ENCODE peak calls at places on chromosomes 1 and 21, in nine cellular contexts. Z, I, G, C, R, L, F, W and Q are unnamed samples.

GRCh38 chr1:179818743-179819173 is 58.8 kb downstream of the TOR1AIP2 start:
- DNase-seq in Z (no peak), I (peak; percentile 30), G (no peak), C (peak; percentile 71), R (no peak), L (peak; percentile 38), F (no peak), W (no peak), Q (no peak)

GRCh38 chr1:75797273-75797588 is 549 bp downstream of the MSH4 start:
- DNase-seq in Z (no peak), I (no peak), G (no peak), C (no peak), R (peak; percentile 26), L (no peak), F (no peak), W (no peak), Q (no peak)

GRCh38 chr1:50106095-50106761 is 2.5 kb upstream of the ELAVL4 start:
- DNase-seq in Z (no peak), I (no peak), G (no peak), C (no peak), R (no peak), L (no peak), F (no peak), W (no peak), Q (no peak)

GRCh38 chr21:43906585-43907370 is 41.8 kb downstream of the AGPAT3 start:
- DNase-seq in Z (no peak), I (no peak), G (no peak), C (peak; percentile 55), R (no peak), L (no peak), F (no peak), W (no peak), Q (no peak)

GRCh38 chr1:235275223-235275622 is 52.8 kb downstream of the ARID4B start:
- DNase-seq in Z (no peak), I (no peak), G (no peak), C (no peak), R (no peak), L (no peak), F (no peak), W (no peak), Q (no peak)

GRCh38 chr1:203153051-203153988 is 22.3 kb downstream of the MYBPH start:
- DNase-seq in Z (peak; percentile 29), I (no peak), G (no peak), C (peak; percentile 40), R (peak; percentile 93), L (peak; percentile 26), F (no peak), W (no peak), Q (no peak)

GRCh38 chr1:160855181-160855981 is 7.3 kb downstream of the CD244 start:
- DNase-seq in Z (no peak), I (no peak), G (no peak), C (no peak), R (no peak), L (no peak), F (no peak), W (no peak), Q (no peak)

GRCh38 chr1:67939176-67939751 is 106.0 kb upstream of the GNG12 start:
- DNase-seq in Z (no peak), I (no peak), G (no peak), C (no peak), R (no peak), L (no peak), F (no peak), W (no peak), Q (no peak)

GRCh38 chr1:223276029-223276428 is 87.9 kb downstream of the SUSD4 start:
- DNase-seq in Z (no peak), I (no peak), G (no peak), C (no peak), R (no peak), L (no peak), F (no peak), W (no peak), Q (no peak)

GRCh38 chr1:112703706-112704105 is 3.2 kb downstream of the RHOC start:
- DNase-seq in Z (no peak), I (no peak), G (no peak), C (peak; percentile 21), R (no peak), L (no peak), F (no peak), W (no peak), Q (no peak)
- H3K9ac ChIP-seq in Z (no peak overlapping the region), I (no peak overlapping the region), G (no peak overlapping the region), C (no peak overlapping the region), R (no peak overlapping the region), L (peak overlapping the region; percentile 95), F (no peak overlapping the region), W (no peak overlapping the region), Q (peak overlapping the region; percentile 97)

GRCh38 chr1:12344611-12345299 is 114.9 kb downstream of the VPS13D start:
- DNase-seq in Z (no peak), I (no peak), G (no peak), C (no peak), R (no peak), L (no peak), F (no peak), W (no peak), Q (no peak)
- H3K9ac ChIP-seq in Z (peak overlapping the region; percentile 15), I (no peak overlapping the region), G (peak overlapping the region; percentile 81), C (no peak overlapping the region), R (no peak overlapping the region), L (no peak overlapping the region), F (no peak overlapping the region), W (no peak overlapping the region), Q (no peak overlapping the region)

GRCh38 chr1:114504023-114504422 is 7.0 kb downstream of the TRIM33 start:
- DNase-seq in Z (no peak), I (no peak), G (no peak), C (no peak), R (no peak), L (no peak), F (no peak), W (no peak), Q (no peak)
- H3K9ac ChIP-seq in Z (no peak overlapping the region), I (no peak overlapping the region), G (no peak overlapping the region), C (no peak overlapping the region), R (no peak overlapping the region), L (no peak overlapping the region), F (no peak overlapping the region), W (no peak overlapping the region), Q (no peak overlapping the region)

GRCh38 chr1:38025233-38025632 is 12.7 kb downstream of the UTP11 start:
- DNase-seq in Z (no peak), I (no peak), G (no peak), C (no peak), R (no peak), L (no peak), F (no peak), W (no peak), Q (no peak)
- H3K9ac ChIP-seq in Z (no peak overlapping the region), I (no peak overlapping the region), G (no peak overlapping the region), C (no peak overlapping the region), R (no peak overlapping the region), L (no peak overlapping the region), F (no peak overlapping the region), W (no peak overlapping the region), Q (no peak overlapping the region)

DNA sequence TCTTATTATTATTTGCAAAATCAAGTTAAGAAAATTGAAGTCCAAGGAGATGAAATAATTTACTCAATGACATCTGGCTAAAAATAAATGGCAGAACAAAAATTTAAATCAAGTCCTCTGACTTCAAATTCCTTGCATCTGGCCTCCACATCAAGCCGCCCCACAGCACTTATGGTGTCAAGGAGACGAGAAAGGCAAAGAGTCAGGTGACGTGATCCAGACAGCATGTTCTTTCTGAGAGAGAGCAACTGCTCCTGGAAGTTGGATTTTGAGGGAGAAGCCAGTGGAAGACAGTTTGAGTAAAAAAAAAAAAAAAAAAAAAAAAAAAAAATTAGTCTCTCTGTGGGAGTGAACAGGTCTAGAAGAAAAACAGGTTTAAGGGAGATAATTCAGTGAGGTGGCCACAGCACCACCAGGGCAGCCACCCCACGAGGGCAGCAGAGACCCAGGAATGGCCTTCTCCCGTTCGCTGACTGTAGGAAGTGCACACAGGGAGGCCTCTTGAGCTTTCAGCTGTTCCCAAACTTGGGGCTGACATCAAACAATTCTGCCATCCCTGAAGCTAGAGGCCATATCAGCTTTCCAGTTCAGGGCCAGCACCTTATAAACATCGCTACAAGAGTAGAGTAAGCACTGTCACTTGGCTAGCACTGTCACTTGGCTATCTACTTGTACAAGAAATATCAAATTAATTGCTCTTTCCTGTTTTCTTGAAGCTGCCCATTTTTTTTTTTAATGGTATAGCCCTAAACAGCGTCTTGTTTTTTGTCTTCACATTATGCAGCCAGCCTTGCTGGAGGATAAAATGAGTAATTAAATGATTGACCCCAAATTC is 7.8 kb downstream of the C1orf162 start:
- DNase-seq in Z (peak; percentile 77), I (peak; percentile 66), G (peak; percentile 73), C (peak; percentile 88), R (peak; percentile 82), L (peak; percentile 86), F (peak; percentile 70), W (peak; percentile 58), Q (peak; percentile 81)
- H3K9ac ChIP-seq in Z (no peak overlapping the region), I (no peak overlapping the region), G (no peak overlapping the region), C (no peak overlapping the region), R (no peak overlapping the region), L (no peak overlapping the region), F (no peak overlapping the region), W (no peak overlapping the region), Q (no peak overlapping the region)